ENCODE peak calls at places on chromosomes 13 and 19, in ten cellular contexts. O is neuronal stem cell, W is SJCRH30, I is body of pancreas, X is right atrium auricular region, Z is aorta, T is tibial nerve, D is heart left ventricle, J is osteoblast, Q is GM23248. N is an unnamed sample.

GRCh38 chr19:10565028-10565566 is 713 bp downstream of the KRI1 start:
- DNase-seq in O (peak; percentile 41), W (peak; percentile 47), I (peak; percentile 45), X (no peak), Z (no peak), T (no peak), D (no peak), J (peak; percentile 98), Q (peak; percentile 77), N (no peak)

GRCh38 chr19:47255947-47256687 is at the start of gene CCDC9:
- DNase-seq in O (peak; percentile 95), W (peak; percentile 98), I (peak; percentile 98), X (peak; percentile 97), Z (peak; percentile 98), T (peak; percentile 94), D (peak; percentile 96), J (peak; percentile 99), Q (peak; percentile 98), N (peak; percentile 97)

GRCh38 chr13:66405908-66406802 is 824.0 kb downstream of the PCDH9 start:
- DNase-seq in O (no peak), W (peak; percentile 61), I (no peak), X (no peak), Z (no peak), T (no peak), D (no peak), J (peak; percentile 30), Q (no peak), N (no peak)

GRCh38 chr19:9989504-9989903 is 20.8 kb downstream of the COL5A3 start:
- DNase-seq in O (no peak), W (no peak), I (no peak), X (no peak), Z (no peak), T (no peak), D (no peak), J (no peak), Q (no peak), N (no peak)

GRCh38 chr19:3950871-3951861 is 18.3 kb downstream of the NMRK2 start:
- DNase-seq in O (no peak), W (peak; percentile 91), I (peak; percentile 31), X (no peak), Z (peak; percentile 68), T (no peak), D (peak; percentile 78), J (peak; percentile 80), Q (no peak), N (peak; percentile 54)

GRCh38 chr19:32708457-32708856 is 11.1 kb upstream of the TDRD12 start:
- DNase-seq in O (no peak), W (no peak), I (no peak), X (no peak), Z (no peak), T (no peak), D (no peak), J (no peak), Q (no peak), N (no peak)

GRCh38 chr13:58018865-58019264 is 387.3 kb downstream of the PCDH17 start:
- DNase-seq in O (no peak), W (no peak), I (no peak), X (no peak), Z (no peak), T (no peak), D (no peak), J (no peak), Q (no peak), N (no peak)

GRCh38 chr13:110644892-110645521 is 29.7 kb downstream of the NAXD start:
- DNase-seq in O (peak; percentile 65), W (peak; percentile 74), I (peak; percentile 73), X (no peak), Z (peak; percentile 81), T (no peak), D (peak; percentile 62), J (peak; percentile 99), Q (peak; percentile 73), N (peak; percentile 74)

GRCh38 chr13:113408562-113408961 is 44.6 kb upstream of the GRTP1 start:
- DNase-seq in O (no peak), W (no peak), I (no peak), X (no peak), Z (no peak), T (no peak), D (no peak), J (no peak), Q (no peak), N (no peak)

GRCh38 chr13:44267966-44268365 is 105.7 kb upstream of the SERP2 start:
- DNase-seq in O (no peak), W (no peak), I (no peak), X (no peak), Z (no peak), T (no peak), D (no peak), J (peak; percentile 91), Q (peak; percentile 85), N (no peak)

GRCh38 chr19:45973564-45974338 is at the start of gene NOVA2:
- DNase-seq in O (peak; percentile 89), W (peak; percentile 24), I (peak; percentile 53), X (peak; percentile 69), Z (peak; percentile 71), T (no peak), D (peak; percentile 82), J (peak; percentile 91), Q (peak; percentile 62), N (peak; percentile 85)

DNA sequence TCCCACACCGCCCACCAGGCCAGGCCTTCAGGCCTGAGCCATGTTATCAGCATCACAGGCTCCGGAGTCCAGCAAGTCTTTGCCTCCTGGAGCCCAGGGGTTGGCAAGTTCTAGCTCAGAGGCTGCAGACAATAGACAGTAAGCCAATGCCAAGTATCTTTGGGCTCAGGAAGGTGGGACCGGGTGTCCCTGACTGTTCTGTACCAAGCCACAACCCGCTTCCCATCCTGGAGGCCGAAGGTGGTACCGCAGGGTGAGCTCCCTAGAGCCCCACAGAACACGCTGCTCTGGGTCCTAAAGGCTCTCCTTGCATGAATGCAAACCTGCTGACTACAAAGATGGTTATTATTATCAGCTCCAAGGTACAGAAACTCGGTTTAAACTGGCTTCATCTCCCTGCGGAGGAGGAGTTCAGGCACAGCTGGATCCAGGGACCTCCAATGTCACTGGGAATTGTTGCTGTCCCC is 5.5 kb upstream of the FSTL3 start:
- DNase-seq in O (no peak), W (no peak), I (no peak), X (no peak), Z (no peak), T (no peak), D (no peak), J (peak; percentile 88), Q (peak; percentile 23), N (no peak)
- H3K4me1 ChIP-seq in O (peaks cover 15% of the 10 kb centered on the region), W (peaks cover 11% of the 10 kb centered on the region), I (peaks cover 11% of the 10 kb centered on the region), X (no peaks in the 10 kb centered on the region), Z (no peaks in the 10 kb centered on the region), T (peaks cover 17% of the 10 kb centered on the region), D (peaks cover 16% of the 10 kb centered on the region), J (no peaks in the 10 kb centered on the region), Q (no peaks in the 10 kb centered on the region), N (peaks cover 21% of the 10 kb centered on the region)

GRCh38 chr19:44749994-44750393 is 1.5 kb downstream of the BCL3 start:
- DNase-seq in O (no peak), W (no peak), I (no peak), X (no peak), Z (no peak), T (no peak), D (no peak), J (no peak), Q (no peak), N (no peak)
- H3K4me1 ChIP-seq in O (peaks cover 25% of the 10 kb centered on the region), W (peaks cover 24% of the 10 kb centered on the region), I (peaks cover 85% of the 10 kb centered on the region), X (no peaks in the 10 kb centered on the region), Z (no peaks in the 10 kb centered on the region), T (peaks cover 73% of the 10 kb centered on the region), D (peaks cover 86% of the 10 kb centered on the region), J (peaks cover 70% of the 10 kb centered on the region), Q (peaks cover 44% of the 10 kb centered on the region), N (peaks cover 56% of the 10 kb centered on the region)

GRCh38 chr13:67771106-67771505 is 541.0 kb upstream of the PCDH9 start:
- DNase-seq in O (no peak), W (no peak), I (no peak), X (no peak), Z (no peak), T (no peak), D (no peak), J (no peak), Q (no peak), N (no peak)
- H3K4me1 ChIP-seq in O (no peaks in the 10 kb centered on the region), W (no peaks in the 10 kb centered on the region), I (no peaks in the 10 kb centered on the region), X (no peaks in the 10 kb centered on the region), Z (no peaks in the 10 kb centered on the region), T (no peaks in the 10 kb centered on the region), D (no peaks in the 10 kb centered on the region), J (no peaks in the 10 kb centered on the region), Q (no peaks in the 10 kb centered on the region), N (no peaks in the 10 kb centered on the region)

DNA sequence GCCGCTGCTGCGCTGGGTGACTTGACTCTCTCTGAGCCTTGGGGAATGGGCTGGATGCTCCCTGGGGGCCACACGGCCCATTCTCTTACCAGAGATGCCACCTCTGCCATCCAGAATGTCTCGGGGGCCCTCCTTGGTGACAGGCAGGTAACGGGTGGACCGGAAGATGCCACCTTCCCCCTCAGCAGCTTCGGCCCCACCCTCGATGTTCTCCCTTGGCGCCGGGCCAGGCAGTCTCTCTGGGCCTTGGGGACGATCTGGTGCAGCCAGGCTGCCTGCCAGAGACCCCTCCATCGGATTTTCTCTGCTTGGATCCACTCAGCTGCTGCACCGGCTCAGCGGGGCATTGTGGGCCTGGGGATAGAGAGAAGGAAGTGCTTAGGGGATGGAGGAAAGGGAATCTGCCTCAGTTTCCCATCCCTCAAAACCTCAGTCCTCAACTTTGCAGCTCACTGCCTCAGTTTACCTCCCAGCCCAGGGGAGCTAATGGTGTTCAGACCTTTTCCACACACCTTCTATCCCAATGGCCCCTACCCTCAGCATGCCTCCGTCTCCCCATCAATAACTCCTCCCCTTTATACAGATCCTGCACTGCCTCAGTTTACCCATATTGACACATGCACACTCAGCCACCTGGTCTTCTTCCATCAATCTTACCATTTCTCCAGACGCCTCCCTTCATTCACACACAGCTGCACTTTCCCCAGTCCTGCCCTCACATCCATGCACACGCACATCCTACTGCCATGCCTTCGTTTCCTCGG is 1.6 kb downstream of the WIZ start:
- DNase-seq in O (no peak), W (no peak), I (no peak), X (no peak), Z (no peak), T (no peak), D (no peak), J (no peak), Q (no peak), N (no peak)
- H3K4me1 ChIP-seq in O (peaks cover 11% of the 10 kb centered on the region), W (peaks cover 9% of the 10 kb centered on the region), I (peaks cover 16% of the 10 kb centered on the region), X (no peaks in the 10 kb centered on the region), Z (peaks cover 1% of the 10 kb centered on the region), T (peaks cover 14% of the 10 kb centered on the region), D (peaks cover 52% of the 10 kb centered on the region), J (peaks cover 11% of the 10 kb centered on the region), Q (no peaks in the 10 kb centered on the region), N (peaks cover 13% of the 10 kb centered on the region)